ENCODE peak calls at places on chromosome 14, in four cellular contexts. L is right lobe of liver, W is lower lobe of right lung, H is pancreas. E is an unnamed sample.

GRCh38 chr14:77189479-77189878 is 7.9 kb downstream of the TMEM63C start:
- DNase-seq in L (no peak), W (no peak), H (no peak), E (no peak)

GRCh38 chr14:51552768-51553426 is 98.8 kb upstream of the FRMD6 start:
- DNase-seq in W (no peak), H (no peak), L (peak; percentile 81), E (no peak)

GRCh38 chr14:56635041-56635440 is 55.4 kb downstream of the TMEM260 start:
- DNase-seq in H (no peak), W (no peak), L (no peak), E (no peak)

GRCh38 chr14:69441948-69442347 is 42.6 kb upstream of the PLEKHD1 start:
- DNase-seq in H (no peak), L (no peak), W (no peak), E (no peak)

GRCh38 chr14:88698651-88699050 is 94.1 kb downstream of the EML5 start:
- DNase-seq in W (no peak), L (no peak), H (no peak), E (no peak)

GRCh38 chr14:51157012-51157411 is 62.1 kb upstream of the TRIM9 start:
- DNase-seq in H (no peak), L (no peak), W (no peak), E (no peak)

GRCh38 chr14:51087024-51087423 is 7.9 kb downstream of the TRIM9 start:
- DNase-seq in W (no peak), H (no peak), L (no peak), E (no peak)

GRCh38 chr14:32509632-32510187 is 180.6 kb downstream of the AKAP6 start:
- DNase-seq in W (no peak), L (peak; percentile 57), H (no peak), E (peak; percentile 74)

GRCh38 chr14:40113671-40114070 is 681.4 kb upstream of the FBXO33 start:
- DNase-seq in L (no peak), H (no peak), W (no peak), E (no peak)

GRCh38 chr14:69046468-69046867 is 67.4 kb upstream of the ACTN1 start:
- DNase-seq in H (no peak), W (no peak), L (no peak), E (no peak)

GRCh38 chr14:29717906-29718305 is 209.7 kb downstream of the PRKD1 start:
- DNase-seq in H (no peak), W (no peak), L (no peak), E (no peak)

GRCh38 chr14:66575014-66575413 is 67.1 kb downstream of the GPHN start:
- DNase-seq in W (no peak), L (no peak), H (no peak), E (no peak)

GRCh38 chr14:72420749-72421452 is 473.0 kb downstream of the DPF3 start:
- DNase-seq in L (peak; percentile 64), H (no peak), W (peak; percentile 63), E (no peak)

GRCh38 chr14:38867561-38868150 is 235.4 kb downstream of the SEC23A start:
- DNase-seq in L (peak; percentile 68), W (peak; percentile 63), H (peak; percentile 43), E (peak; percentile 79)

GRCh38 chr14:51657762-51658161 is 6.1 kb downstream of the FRMD6 start:
- DNase-seq in H (no peak), W (no peak), L (no peak), E (no peak)

GRCh38 chr14:24298892-24299254 is 707 bp downstream of the DHRS1 start:
- DNase-seq in L (no peak), W (no peak), H (no peak), E (no peak)

GRCh38 chr14:105840266-105841021 is 314.1 kb downstream of the TMEM121 start:
- DNase-seq in H (peak; percentile 51), W (no peak), L (no peak), E (no peak)

GRCh38 chr14:24315807-24316596 is 4.7 kb downstream of the LTB4R start:
- DNase-seq in L (peak; percentile 79), H (no peak), W (peak; percentile 71), E (no peak)

GRCh38 chr14:77133718-77134338 is 7.8 kb downstream of the ZDHHC22 start:
- DNase-seq in L (peak; percentile 51), W (peak; percentile 53), H (peak; percentile 83), E (no peak)

GRCh38 chr14:77980475-77981321 is 180.8 kb downstream of the ADCK1 start:
- DNase-seq in H (peak; percentile 94), W (peak; percentile 80), L (no peak), E (no peak)

GRCh38 chr14:53533384-53533975 is 380.4 kb upstream of the DDHD1 start:
- DNase-seq in W (no peak), H (no peak), L (no peak), E (no peak)

GRCh38 chr14:101969480-101969879 is 5.1 kb downstream of the DYNC1H1 start:
- DNase-seq in L (no peak), H (no peak), W (no peak), E (no peak)

GRCh38 chr14:101968186-101968585 is 3.8 kb downstream of the DYNC1H1 start:
- DNase-seq in W (no peak), L (no peak), H (no peak), E (no peak)

GRCh38 chr14:101973356-101973755 is 9.0 kb downstream of the DYNC1H1 start:
- DNase-seq in H (no peak), L (no peak), W (no peak), E (no peak)

GRCh38 chr14:101972126-101972785 is 7.9 kb downstream of the DYNC1H1 start:
- DNase-seq in W (peak; percentile 79), L (peak; percentile 72), H (no peak), E (peak; percentile 21)

GRCh38 chr14:101970830-101971400 is 6.5 kb downstream of the DYNC1H1 start:
- DNase-seq in W (no peak), H (no peak), L (no peak), E (no peak)
- H3K27ac ChIP-seq in W (no peak overlapping the region), H (no peak overlapping the region), L (no peak overlapping the region), E (no peak overlapping the region)

DNA sequence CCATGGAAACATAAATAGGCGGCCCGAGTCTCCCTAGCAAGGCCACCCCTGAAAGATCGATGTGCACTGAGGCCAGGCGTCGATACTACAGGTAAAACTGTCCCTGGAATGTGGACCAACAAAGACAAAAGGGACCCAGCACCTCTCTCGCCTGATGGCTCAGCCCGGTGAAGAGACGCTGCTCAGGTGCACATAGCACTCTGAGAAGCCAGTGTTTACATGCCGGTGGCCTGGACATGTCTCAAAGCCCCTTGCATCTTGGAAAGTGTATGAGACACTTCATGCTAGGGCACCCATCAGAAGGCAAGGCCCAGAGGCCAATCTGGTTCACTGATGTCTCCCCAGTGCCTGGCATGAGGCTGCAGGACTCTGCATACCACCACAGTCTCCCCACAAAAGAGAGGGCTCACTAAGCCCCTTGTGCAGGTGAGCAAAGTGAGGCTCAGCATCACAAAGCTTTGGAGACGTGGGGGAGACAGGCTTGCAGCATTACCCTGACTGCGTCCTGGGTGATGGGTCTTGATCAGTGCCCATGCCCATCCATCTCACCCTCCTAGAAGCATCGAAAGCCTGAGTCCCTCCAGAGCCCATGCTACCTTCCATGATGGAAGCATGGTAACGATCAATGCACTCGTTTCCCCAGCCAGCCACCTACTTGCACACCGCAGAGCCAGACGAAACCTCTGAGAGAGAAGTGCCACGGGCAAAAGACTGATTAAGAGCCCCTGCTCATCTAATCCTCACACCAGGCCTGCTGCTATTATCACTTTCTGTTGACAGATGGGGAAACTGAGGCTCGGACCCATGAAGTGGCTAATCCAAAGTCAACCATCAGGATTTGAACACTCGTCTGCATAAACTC is 16.1 kb downstream of the BCL11B start:
- DNase-seq in L (no peak), H (no peak), W (no peak), E (no peak)
- H3K27ac ChIP-seq in L (no peak overlapping the region), H (no peak overlapping the region), W (no peak overlapping the region), E (no peak overlapping the region)

DNA sequence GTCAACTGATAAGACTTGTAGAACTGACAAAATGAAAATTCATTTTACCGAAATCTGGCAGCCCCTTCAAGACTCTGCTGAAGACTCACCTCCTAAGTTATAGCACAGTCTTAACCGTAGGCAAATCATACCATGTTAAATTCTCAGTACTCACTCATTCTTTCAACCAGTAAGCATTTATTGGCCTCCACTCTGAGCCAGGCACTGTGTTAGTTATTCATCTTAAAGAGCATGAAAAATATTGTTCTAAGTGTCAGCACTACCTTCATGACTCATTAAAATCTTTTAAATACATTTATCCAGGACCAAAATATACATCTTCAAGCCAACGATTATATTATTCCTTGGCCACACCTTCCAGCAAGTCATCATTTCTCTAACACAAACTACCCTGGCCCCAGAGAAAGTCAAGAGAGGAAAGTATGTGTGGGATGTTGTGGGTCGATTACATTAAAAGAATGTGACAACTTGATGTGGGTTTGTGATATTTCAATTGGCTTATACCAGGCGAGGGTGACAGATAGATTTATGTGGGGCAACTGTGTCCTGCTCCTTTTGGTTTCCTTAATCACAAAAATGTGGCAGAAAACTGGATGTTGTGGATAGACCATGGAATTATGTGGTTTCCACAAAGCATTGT is 55.0 kb downstream of the TMEM30B start:
- DNase-seq in W (no peak), L (no peak), H (no peak), E (no peak)
- H3K27ac ChIP-seq in W (no peak overlapping the region), L (no peak overlapping the region), H (no peak overlapping the region), E (no peak overlapping the region)

DNA sequence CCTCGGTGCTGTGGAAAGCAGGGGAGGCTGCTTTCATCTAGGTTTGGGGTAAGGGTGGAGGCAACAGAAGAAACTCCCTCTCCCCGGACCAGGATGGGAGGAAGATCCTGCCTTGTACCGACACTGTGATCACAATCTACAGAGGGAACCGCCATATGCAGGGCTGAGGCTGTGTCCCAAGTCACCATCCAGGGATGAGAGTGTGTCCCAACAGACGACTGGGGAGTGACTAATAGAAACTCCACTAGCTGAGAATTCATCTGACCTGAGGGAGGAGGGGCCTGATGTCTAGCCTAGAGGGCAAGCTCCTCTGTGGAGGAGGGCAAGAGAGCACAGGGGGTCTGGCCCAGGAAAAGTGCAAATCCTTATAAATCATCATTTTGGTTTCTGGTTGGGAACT is 172.4 kb downstream of the CALM1 start:
- DNase-seq in W (no peak), L (no peak), H (peak; percentile 9), E (no peak)
- H3K27ac ChIP-seq in W (no peak overlapping the region), L (no peak overlapping the region), H (no peak overlapping the region), E (peak overlapping the region; percentile 94)

GRCh38 chr14:36747411-36748184 is 85.9 kb downstream of the PAX9 start:
- DNase-seq in H (no peak), L (no peak), W (no peak), E (no peak)

GRCh38 chr14:36751116-36751515 is 89.5 kb downstream of the PAX9 start:
- DNase-seq in L (no peak), W (no peak), H (no peak), E (no peak)

GRCh38 chr14:36751920-36752319 is 90.3 kb downstream of the PAX9 start:
- DNase-seq in L (no peak), H (no peak), W (no peak), E (no peak)

GRCh38 chr14:36748814-36749213 is 87.2 kb downstream of the PAX9 start:
- DNase-seq in H (no peak), W (no peak), L (no peak), E (no peak)

DNA sequence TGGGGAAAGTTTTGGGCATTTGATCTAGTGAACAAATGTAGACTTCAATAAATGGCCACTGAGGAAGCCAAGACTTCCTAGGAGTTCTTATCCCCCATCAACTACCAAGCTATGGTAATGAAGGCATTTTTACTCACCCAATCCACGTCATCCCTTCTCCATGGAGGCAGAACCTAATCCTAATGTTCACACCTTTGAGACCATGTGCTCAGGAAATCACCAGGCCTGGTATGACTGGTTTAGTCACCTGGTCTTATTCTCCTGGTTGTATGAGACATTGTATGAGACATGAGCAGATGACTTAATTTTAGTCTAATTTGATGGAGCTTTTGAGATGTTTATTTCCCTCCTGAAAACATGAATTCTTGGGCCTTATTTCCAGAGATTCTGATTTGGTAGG is 88.6 kb downstream of the PAX9 start:
- DNase-seq in H (no peak), L (no peak), W (no peak), E (no peak)
- H3K27ac ChIP-seq in H (no peak overlapping the region), L (no peak overlapping the region), W (no peak overlapping the region), E (no peak overlapping the region)